ENCODE peak calls at places on chromosomes 16 and 17, in eight cellular contexts. R is ovary, D is lung, N is BJ, B is pancreas, J is kidney epithelial cell, U is bronchial epithelial cell, K is prostate gland. F is an unnamed sample. For H3K27me3, the result is how much of the 10 kb centered on the place peaks cover.

GRCh38 chr17:44981221-44981968 is 13.3 kb upstream of the C1QL1 start:
- DNase-seq in K (no peak), D (no peak), J (peak), N (peak), B (no peak), R (no peak), U (peak), F (no peak)

GRCh38 chr16:56277040-56277439 is 85.8 kb downstream of the GNAO1 start:
- DNase-seq in B (peak), R (no peak), J (no peak), D (no peak), N (no peak), K (no peak), U (no peak), F (no peak)

GRCh38 chr16:89892055-89892630 is 18.8 kb downstream of the TCF25 start:
- DNase-seq in D (no peak), R (no peak), U (no peak), B (no peak), K (no peak), N (no peak), J (no peak), F (no peak)

GRCh38 chr16:84508502-84508901 is 4.0 kb upstream of the MEAK7 start:
- DNase-seq in B (no peak), D (no peak), U (no peak), J (no peak), R (peak), K (no peak), N (no peak), F (no peak)

GRCh38 chr17:31412511-31412910 is 21.0 kb downstream of the RAB11FIP4 start:
- DNase-seq in N (no peak), U (no peak), D (no peak), R (no peak), J (no peak), K (no peak), B (no peak), F (no peak)

GRCh38 chr16:26651464-26651863 is 415.3 kb upstream of the C16orf82 start:
- DNase-seq in U (no peak), K (no peak), N (no peak), R (no peak), B (no peak), J (no peak), D (no peak), F (peak)

GRCh38 chr16:63938661-63939060 is 1183.2 kb downstream of the CDH11 start:
- DNase-seq in N (no peak), B (no peak), R (no peak), D (no peak), U (no peak), K (no peak), J (no peak), F (no peak)

GRCh38 chr17:17494499-17495447 is 1.4 kb downstream of the RASD1 start:
- DNase-seq in J (no peak), N (no peak), R (peak), D (peak), U (peak), B (peak), K (peak), F (no peak)

GRCh38 chr16:58639836-58640235 is 10.2 kb upstream of the CNOT1 start:
- DNase-seq in R (no peak), J (no peak), B (no peak), D (no peak), U (no peak), K (no peak), N (no peak), F (no peak)

GRCh38 chr16:52548261-52549010 is 1.5 kb upstream of the TOX3 start:
- DNase-seq in R (no peak), K (no peak), N (no peak), U (no peak), J (no peak), B (no peak), D (no peak), F (no peak)

GRCh38 chr17:9274119-9274445 is 252.8 kb downstream of the NTN1 start:
- DNase-seq in U (no peak), R (no peak), B (no peak), K (no peak), J (no peak), D (no peak), N (no peak), F (no peak)

GRCh38 chr16:50841081-50841886 is 99.4 kb downstream of the CYLD start:
- DNase-seq in U (no peak), N (no peak), D (no peak), K (no peak), J (no peak), R (peak), B (peak), F (peak)

GRCh38 chr17:75587718-75588545 is at the start of gene MYO15B:
- DNase-seq in U (no peak), R (peak), K (no peak), D (peak), J (no peak), N (no peak), B (peak), F (no peak)

GRCh38 chr17:47288531-47289116 is 35.0 kb downstream of the ITGB3 start:
- DNase-seq in J (no peak), B (no peak), U (peak), N (no peak), D (no peak), K (no peak), R (no peak), F (no peak)

GRCh38 chr16:57138281-57138935 is 46.0 kb downstream of the CPNE2 start:
- DNase-seq in R (peak), B (peak), K (no peak), D (no peak), J (no peak), N (no peak), U (no peak), F (no peak)

GRCh38 chr17:55279203-55279602 is 14.4 kb downstream of the HLF start:
- DNase-seq in J (no peak), U (no peak), B (no peak), R (no peak), D (no peak), K (no peak), N (no peak), F (no peak)

GRCh38 chr16:89658221-89658879 is 714 bp downstream of the SPATA33 start:
- DNase-seq in N (no peak), R (no peak), J (no peak), D (no peak), B (no peak), U (no peak), K (no peak), F (peak)

GRCh38 chr17:32019228-32019627 is 12.0 kb downstream of the LRRC37B start:
- DNase-seq in B (no peak), K (no peak), N (no peak), R (no peak), D (no peak), J (no peak), U (peak), F (no peak)

GRCh38 chr16:81697321-81697885 is 81.7 kb upstream of the PLCG2 start:
- DNase-seq in D (no peak), N (no peak), B (peak), K (peak), R (no peak), U (peak), J (peak), F (no peak)

GRCh38 chr16:48556913-48557351 is 53.0 kb downstream of the N4BP1 start:
- DNase-seq in J (peak), D (no peak), B (no peak), R (no peak), N (no peak), K (no peak), U (peak), F (no peak)

GRCh38 chr17:32253117-32253611 is 12.5 kb upstream of the RHBDL3 start:
- DNase-seq in U (peak), D (peak), K (peak), B (peak), J (no peak), N (no peak), R (peak), F (no peak)

GRCh38 chr16:30183961-30184429 is 593 bp downstream of the CORO1A start:
- DNase-seq in D (peak), N (no peak), K (no peak), U (no peak), R (no peak), B (peak), J (no peak), F (peak)

GRCh38 chr17:40022961-40023541 is 7.8 kb downstream of the CSF3 start:
- DNase-seq in R (no peak), K (peak), U (peak), B (no peak), N (no peak), D (no peak), J (no peak), F (no peak)

GRCh38 chr16:81928975-81929374 is 82.3 kb downstream of the SDR42E1 start:
- DNase-seq in J (no peak), N (no peak), K (peak), R (no peak), B (no peak), D (peak), U (peak), F (peak)

GRCh38 chr16:10256855-10257641 is 74.8 kb upstream of the GRIN2A start:
- DNase-seq in U (peak), N (no peak), J (no peak), R (peak), D (no peak), K (no peak), B (peak), F (no peak)

GRCh38 chr17:80791758-80792284 is 199.8 kb upstream of the CHMP6 start:
- DNase-seq in R (peak), J (peak), N (peak), D (peak), K (no peak), U (peak), B (peak), F (no peak)

GRCh38 chr17:28599311-28600184 is 723 bp upstream of the SPAG5 start:
- DNase-seq in K (peak), B (peak), J (no peak), N (peak), U (peak), D (peak), R (peak), F (no peak)

GRCh38 chr17:56817066-56817465 is 16.7 kb downstream of the C17orf67 start:
- DNase-seq in U (no peak), N (no peak), J (no peak), B (no peak), D (no peak), R (no peak), K (no peak), F (no peak)

GRCh38 chr17:10635290-10635689 is 21.8 kb downstream of the MYH3 start:
- DNase-seq in K (no peak), D (no peak), J (no peak), R (no peak), N (no peak), B (no peak), U (no peak), F (no peak)

GRCh38 chr16:20928774-20929411 is 28.3 kb downstream of the LYRM1 start:
- DNase-seq in R (no peak), J (no peak), U (no peak), K (no peak), D (no peak), N (no peak), B (no peak), F (no peak)

GRCh38 chr16:57156351-57156703 is 29.5 kb downstream of the PSME3IP1 start:
- DNase-seq in K (no peak), D (no peak), B (no peak), R (no peak), N (no peak), U (no peak), J (no peak), F (no peak)

GRCh38 chr17:46212634-46213435 is 19.6 kb upstream of the KANSL1 start:
- DNase-seq in N (no peak), D (peak), K (peak), B (no peak), J (no peak), R (peak), U (peak), F (no peak)

GRCh38 chr17:30831257-30831656 is 509 bp upstream of the ATAD5 start:
- DNase-seq in U (no peak), K (no peak), B (no peak), N (no peak), D (no peak), R (no peak), J (no peak), F (no peak)

GRCh38 chr17:30251931-30252330 is 16.4 kb upstream of the SLC6A4 start:
- DNase-seq in N (no peak), J (no peak), U (no peak), R (no peak), B (no peak), K (no peak), D (no peak), F (no peak)

GRCh38 chr16:80719573-80719972 is 84.8 kb downstream of the CDYL2 start:
- DNase-seq in J (no peak), R (no peak), K (no peak), N (no peak), D (no peak), U (no peak), B (no peak), F (no peak)

GRCh38 chr17:15384142-15384803 is 42.9 kb upstream of the TEKT3 start:
- DNase-seq in B (no peak), J (no peak), R (peak), N (no peak), U (no peak), K (no peak), D (peak), F (peak)

GRCh38 chr17:17350491-17351355 is 47.5 kb downstream of the NT5M start:
- DNase-seq in K (no peak), U (peak), J (no peak), D (no peak), B (no peak), N (no peak), R (no peak), F (peak)

GRCh38 chr17:49063652-49064051 is 66.5 kb downstream of the IGF2BP1 start:
- DNase-seq in K (peak), D (no peak), B (no peak), U (no peak), J (no peak), N (no peak), R (no peak), F (no peak)

GRCh38 chr16:73063854-73064226 is 15.9 kb upstream of the ZFHX3 start:
- DNase-seq in N (no peak), K (no peak), U (no peak), B (no peak), D (no peak), J (no peak), R (no peak), F (no peak)

DNA sequence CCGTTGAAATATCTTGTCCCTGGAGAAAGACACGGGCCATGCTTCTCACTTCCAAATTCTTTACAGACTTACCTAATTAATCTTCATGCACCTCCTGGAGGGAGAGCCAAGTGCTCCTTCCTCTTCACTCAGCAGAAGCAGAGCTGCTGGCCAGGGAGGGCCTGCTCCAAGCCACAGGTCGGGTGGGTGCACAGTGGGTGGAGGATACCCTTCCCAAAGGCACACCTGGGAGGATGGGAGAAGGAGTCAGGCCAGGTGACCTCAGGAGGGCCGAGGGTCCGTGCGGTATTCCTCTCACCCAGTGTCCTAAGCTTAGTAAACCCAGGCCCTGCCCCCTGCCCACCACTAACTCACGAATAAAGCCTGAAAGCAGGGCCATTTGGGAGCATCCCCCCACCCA is 171.3 kb upstream of the RPL38 start:
- DNase-seq in K (no peak), J (no peak), N (no peak), B (no peak), D (no peak), R (no peak), U (no peak), F (no peak)
- H3K27me3 ChIP-seq in K (under half), J (under half), N (under half), B (under half), D (under half), R (under half), U (under half), F (under half)

GRCh38 chr17:43411369-43411677 is 12.5 kb downstream of the ARL4D start:
- DNase-seq in D (no peak), U (no peak), R (no peak), B (no peak), K (no peak), N (no peak), J (no peak), F (no peak)
- H3K27me3 ChIP-seq in D (under half), U (under half), R (under half), B (under half), K (under half), N (under half), J (under half), F (under half)

DNA sequence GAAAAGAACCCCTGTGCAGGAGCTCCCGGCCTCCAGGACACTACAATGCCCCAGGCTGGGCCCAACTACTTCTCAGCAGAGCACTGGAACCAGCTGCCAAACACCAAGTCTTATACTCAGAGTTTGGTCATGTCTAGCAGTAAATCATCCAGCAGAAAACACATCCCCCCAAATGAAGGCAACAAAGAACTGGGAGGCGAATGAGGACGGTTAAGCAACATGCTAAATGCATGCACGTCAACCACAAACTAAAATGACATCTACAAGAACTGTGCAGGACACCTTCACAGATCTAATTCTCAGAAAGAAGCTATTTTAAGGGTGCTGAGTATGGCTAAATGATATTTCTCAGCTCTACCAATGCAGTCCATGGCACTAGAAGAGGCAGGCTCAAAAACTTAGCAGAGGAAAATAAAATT is 7.6 kb upstream of the IRX5 start:
- DNase-seq in D (no peak), R (no peak), N (no peak), K (no peak), J (no peak), B (no peak), U (no peak), F (no peak)
- H3K27me3 ChIP-seq in D (under half), R (under half), N (under half), K (under half), J (under half), B (under half), U (under half), F (under half)

GRCh38 chr17:61447358-61447757 is 4.9 kb upstream of the TBX4 start:
- DNase-seq in B (no peak), J (no peak), K (no peak), R (no peak), U (no peak), N (no peak), D (no peak), F (no peak)

GRCh38 chr17:61449707-61450640 is 2.2 kb upstream of the TBX4 start:
- DNase-seq in D (no peak), U (no peak), J (no peak), N (no peak), K (no peak), R (no peak), B (no peak), F (no peak)

GRCh38 chr17:61450641-61451537 is 1.3 kb upstream of the TBX4 start:
- DNase-seq in B (no peak), U (no peak), D (no peak), K (no peak), N (no peak), J (no peak), R (no peak), F (no peak)

GRCh38 chr17:61444831-61445230 is 7.4 kb upstream of the TBX4 start:
- DNase-seq in K (no peak), U (no peak), J (no peak), B (no peak), R (no peak), D (no peak), N (peak), F (no peak)

DNA sequence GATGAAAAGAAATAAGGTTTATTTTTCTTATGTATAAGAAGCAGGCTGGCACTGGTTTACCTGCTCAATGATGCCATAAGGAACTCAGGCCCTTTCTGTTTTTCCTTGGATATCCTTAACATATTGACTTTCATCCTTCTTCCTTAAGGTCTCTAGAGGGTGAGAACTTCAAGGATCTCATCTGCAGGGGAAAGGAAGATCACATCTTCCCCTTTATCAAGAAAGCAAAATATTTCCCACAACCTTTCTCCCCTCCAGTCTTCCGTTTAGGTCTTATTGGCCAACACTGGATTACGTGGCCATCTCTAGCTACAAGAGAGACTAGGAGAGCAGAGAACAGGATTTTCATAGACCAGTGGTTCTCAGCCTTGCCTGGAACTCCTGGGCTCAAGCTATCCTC is 4.2 kb upstream of the TBX4 start:
- DNase-seq in D (no peak), B (no peak), K (no peak), U (no peak), R (no peak), J (no peak), N (no peak), F (no peak)
- H3K27me3 ChIP-seq in D (under half), B (under half), K (under half), U (under half), R (under half), J (under half), N (under half), F (under half)

GRCh38 chr17:6208608-6209180 is 138.5 kb downstream of the WSCD1 start:
- DNase-seq in J (no peak), B (no peak), U (no peak), K (no peak), N (no peak), D (no peak), R (no peak), F (peak)

GRCh38 chr17:6209829-6210228 is 139.7 kb downstream of the WSCD1 start:
- DNase-seq in U (no peak), D (no peak), R (no peak), B (no peak), N (no peak), K (no peak), J (no peak), F (peak)

GRCh38 chr17:6215071-6216035 is 145.2 kb downstream of the WSCD1 start:
- DNase-seq in U (no peak), R (no peak), N (no peak), K (no peak), B (no peak), J (no peak), D (no peak), F (no peak)

GRCh38 chr17:6213859-6214258 is 143.7 kb downstream of the WSCD1 start:
- DNase-seq in J (no peak), N (no peak), B (no peak), U (no peak), K (no peak), R (no peak), D (no peak), F (peak)

GRCh38 chr17:6212766-6213165 is 142.6 kb downstream of the WSCD1 start:
- DNase-seq in K (no peak), R (no peak), U (no peak), B (no peak), J (no peak), D (no peak), N (no peak), F (no peak)
- H3K27me3 ChIP-seq in K (under half), R (under half), U (under half), B (under half), J (under half), D (under half), N (under half), F (under half)

DNA sequence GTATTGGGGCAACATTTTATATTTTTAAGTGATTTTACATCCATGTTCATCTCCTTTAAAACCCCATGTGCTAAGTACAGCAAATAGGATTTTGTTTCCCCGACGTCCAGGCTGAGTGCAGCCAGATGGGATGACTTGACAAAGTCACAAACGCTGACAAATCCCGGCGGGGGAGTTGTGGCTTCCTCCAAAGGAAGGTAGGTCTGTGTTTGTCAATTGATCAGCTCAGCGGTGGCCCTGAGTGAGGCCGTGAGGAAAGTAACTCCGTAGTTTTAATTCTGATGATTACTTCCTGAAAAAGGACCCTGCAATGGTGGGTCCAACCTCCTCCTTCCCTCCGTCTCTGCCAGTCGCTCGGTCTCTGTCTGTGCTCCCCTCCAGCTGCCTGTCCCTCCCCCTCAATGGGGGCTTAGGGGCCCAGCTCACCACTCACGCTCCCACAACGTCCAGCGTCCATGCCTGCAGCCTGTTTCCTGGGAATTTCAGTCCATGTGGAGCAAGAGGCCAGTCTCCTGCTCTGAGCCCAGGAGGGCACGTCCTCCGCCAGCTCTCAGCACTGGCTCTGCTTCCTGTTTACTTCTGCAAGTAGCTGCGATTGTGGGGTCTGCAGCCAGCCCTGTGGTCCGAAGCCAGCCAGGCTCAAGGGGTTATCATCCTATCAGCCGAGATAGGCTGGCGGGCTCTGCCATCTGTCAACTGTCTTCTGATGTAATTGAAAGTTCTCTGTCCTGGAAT is 209.4 kb upstream of the FOXF1 start:
- DNase-seq in N (no peak), R (no peak), J (no peak), K (no peak), D (no peak), B (peak), U (no peak), F (no peak)
- H3K27me3 ChIP-seq in N (under half), R (under half), J (half or more), K (under half), D (under half), B (under half), U (under half), F (under half)